ENCODE peak calls at places on chromosomes 13 and 19, in seven cellular contexts. I, A, O, F, L, Z and P are unnamed samples. For H3K4me1, the result is how much of the 10 kb centered on the place peaks cover.

GRCh38 chr13:80083516-80084085 is 257.3 kb downstream of the SPRY2 start:
- DNase-seq in L (no peak), F (no peak), O (no peak), Z (no peak), A (no peak), I (no peak), P (no peak)

GRCh38 chr13:49820591-49821215 is 28.2 kb upstream of the KPNA3 start:
- DNase-seq in F (no peak), L (no peak), A (no peak), I (no peak), Z (no peak), O (peak), P (no peak)

GRCh38 chr19:29890392-29890791 is 51.6 kb upstream of the URI1 start:
- DNase-seq in Z (no peak), L (no peak), O (no peak), F (no peak), A (no peak), I (no peak), P (no peak)

GRCh38 chr13:24842533-24843278 is 78.7 kb downstream of the RNF17 start:
- DNase-seq in O (peak), I (no peak), F (no peak), A (no peak), L (no peak), Z (no peak), P (no peak)

GRCh38 chr13:110426745-110427144 is 119.7 kb downstream of the COL4A2 start:
- DNase-seq in I (no peak), O (no peak), F (peak), A (no peak), L (no peak), Z (no peak), P (no peak)

GRCh38 chr13:51943721-51944120 is 67.5 kb downstream of the ATP7B start:
- DNase-seq in O (no peak), A (no peak), F (no peak), I (no peak), Z (no peak), L (no peak), P (peak)

GRCh38 chr19:5147074-5147970 is 178.4 kb downstream of the KDM4B start:
- DNase-seq in O (no peak), A (no peak), F (peak), Z (peak), I (no peak), L (peak), P (no peak)

GRCh38 chr19:31408460-31409124 is 59.4 kb upstream of the TSHZ3 start:
- DNase-seq in L (no peak), I (no peak), Z (no peak), F (no peak), A (no peak), O (peak), P (no peak)

GRCh38 chr13:70747305-70747704 is 639.1 kb upstream of the KLHL1 start:
- DNase-seq in I (no peak), F (no peak), O (no peak), A (no peak), L (no peak), Z (no peak), P (no peak)

GRCh38 chr13:37277435-37278144 is 172.1 kb upstream of the CSNK1A1L start:
- DNase-seq in O (no peak), F (no peak), A (no peak), Z (no peak), I (no peak), L (no peak), P (no peak)

GRCh38 chr13:41917641-41918040 is 43.3 kb downstream of the VWA8 start:
- DNase-seq in O (no peak), Z (no peak), A (no peak), I (no peak), L (no peak), F (no peak), P (no peak)

GRCh38 chr13:33289966-33290365 is 4.4 kb upstream of the STARD13 start:
- DNase-seq in L (no peak), A (no peak), Z (no peak), F (no peak), O (no peak), I (no peak), P (no peak)

GRCh38 chr19:49098795-49099194 is 13.5 kb downstream of the SNRNP70 start:
- DNase-seq in F (no peak), I (no peak), O (no peak), L (no peak), Z (no peak), A (no peak), P (no peak)

GRCh38 chr19:1211494-1212234 is 6.1 kb downstream of the STK11 start:
- DNase-seq in A (no peak), L (peak), F (no peak), I (no peak), O (no peak), Z (peak), P (no peak)

GRCh38 chr19:40576585-40577451 is at the start of gene SHKBP1:
- DNase-seq in F (peak), O (peak), L (peak), A (peak), I (peak), Z (peak), P (peak)
- H3K27ac ChIP-seq in F (peak), O (no peak), L (peak), A (peak), I (peak), Z (peak), P (peak)

DNA sequence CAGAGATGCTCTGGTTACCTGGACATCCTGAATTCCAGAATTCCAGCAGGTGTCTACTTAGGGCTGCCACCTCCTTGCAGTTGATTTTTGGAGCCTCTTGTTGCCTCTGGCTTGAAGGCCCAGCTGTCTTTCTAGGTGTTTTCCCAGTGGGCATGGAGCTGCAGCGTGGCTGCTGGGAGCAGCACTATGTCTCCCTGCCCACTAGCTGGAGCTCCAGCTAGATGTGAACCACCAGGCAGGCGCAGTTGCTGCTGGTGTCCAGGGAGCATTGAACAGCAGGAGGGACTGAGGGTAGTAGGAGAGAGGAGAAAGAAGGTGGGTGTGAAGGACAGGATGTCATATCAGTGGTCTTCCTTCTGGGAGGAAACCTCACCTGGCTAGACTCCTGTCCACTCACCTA is 9.9 kb upstream of the SELENOW start:
- DNase-seq in L (no peak), F (no peak), Z (no peak), O (no peak), A (no peak), I (no peak), P (no peak)
- TF ChIP-seq CTCF in L (no peak), F (no peak), Z (no peak), O (no peak), A (no peak), I (no peak), P (no peak)

GRCh38 chr19:18171605-18172327 is 1.8 kb upstream of the IFI30 start:
- DNase-seq in I (no peak), A (no peak), L (no peak), Z (peak), O (no peak), F (no peak), P (no peak)

GRCh38 chr19:18173054-18173571 is 500 bp upstream of the IFI30 start:
- DNase-seq in A (peak), F (peak), O (no peak), I (no peak), Z (peak), L (peak), P (peak)

GRCh38 chr19:18168673-18169381 is 4.8 kb upstream of the IFI30 start:
- DNase-seq in L (no peak), Z (no peak), I (no peak), O (peak), F (no peak), A (no peak), P (no peak)

GRCh38 chr19:18172331-18173053 is 1.1 kb upstream of the IFI30 start:
- DNase-seq in A (no peak), F (no peak), L (no peak), Z (no peak), O (no peak), I (no peak), P (no peak)

DNA sequence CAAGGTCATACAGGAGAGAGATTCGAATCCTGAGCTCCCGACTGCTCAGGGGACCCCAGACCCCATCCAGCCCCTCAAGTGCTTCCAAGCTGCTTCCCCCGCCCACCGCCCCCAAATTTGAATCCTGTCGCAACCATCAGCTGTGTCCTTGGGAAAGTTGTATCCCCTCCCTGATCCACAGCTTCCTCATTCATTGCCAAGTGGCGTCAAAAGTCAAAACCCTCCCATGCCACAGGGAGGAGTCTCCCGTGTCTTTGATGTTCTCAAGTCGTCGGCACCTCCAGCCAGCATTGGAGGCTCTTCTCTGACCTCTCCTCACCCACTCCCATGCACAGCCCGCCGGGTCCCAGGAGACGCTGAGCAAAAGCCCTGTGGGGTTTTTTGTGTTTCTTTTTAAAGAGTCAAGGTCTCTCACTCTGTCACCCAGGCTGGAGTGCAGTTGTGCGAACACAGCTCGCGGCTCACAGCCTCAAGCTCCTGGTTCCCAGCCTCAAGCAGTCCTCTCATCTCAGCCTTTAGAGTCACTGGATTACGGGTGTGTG is 2.8 kb upstream of the IFI30 start:
- DNase-seq in A (peak), I (no peak), L (no peak), O (no peak), Z (peak), F (peak), P (peak)
- H3K4me1 ChIP-seq in A (under half), I (under half), L (under half), O (under half), Z (under half), F (under half), P (under half)

DNA sequence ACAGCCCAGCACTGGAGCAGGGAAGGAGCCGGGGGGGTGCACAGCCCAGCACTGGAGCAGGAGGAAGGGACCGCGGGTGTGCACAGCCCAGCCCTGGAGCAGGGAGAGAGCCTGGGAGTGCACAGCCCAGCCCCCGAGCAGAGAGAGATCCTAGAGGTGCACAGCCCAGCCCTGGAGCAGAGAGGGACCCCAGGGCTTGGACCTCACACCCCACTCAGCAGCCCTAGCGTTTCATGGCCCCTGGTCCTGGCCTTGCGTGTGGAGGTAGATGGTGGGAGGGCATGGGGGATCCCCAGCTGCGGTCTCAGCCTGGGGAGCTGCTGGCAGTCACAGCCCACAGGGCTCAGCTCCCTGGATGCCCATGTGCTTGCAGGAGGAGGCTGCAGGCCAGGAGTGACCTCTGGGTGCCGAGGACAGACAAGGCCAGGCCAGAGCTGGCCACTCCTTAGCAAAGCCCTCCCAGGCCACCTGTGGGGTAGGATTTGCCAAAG is 25.1 kb downstream of the GAS6 start:
- DNase-seq in Z (no peak), I (no peak), L (peak), F (no peak), O (no peak), A (peak), P (no peak)
- H3K27ac ChIP-seq in Z (peak), I (peak), L (peak), F (peak), O (peak), A (peak), P (peak)

DNA sequence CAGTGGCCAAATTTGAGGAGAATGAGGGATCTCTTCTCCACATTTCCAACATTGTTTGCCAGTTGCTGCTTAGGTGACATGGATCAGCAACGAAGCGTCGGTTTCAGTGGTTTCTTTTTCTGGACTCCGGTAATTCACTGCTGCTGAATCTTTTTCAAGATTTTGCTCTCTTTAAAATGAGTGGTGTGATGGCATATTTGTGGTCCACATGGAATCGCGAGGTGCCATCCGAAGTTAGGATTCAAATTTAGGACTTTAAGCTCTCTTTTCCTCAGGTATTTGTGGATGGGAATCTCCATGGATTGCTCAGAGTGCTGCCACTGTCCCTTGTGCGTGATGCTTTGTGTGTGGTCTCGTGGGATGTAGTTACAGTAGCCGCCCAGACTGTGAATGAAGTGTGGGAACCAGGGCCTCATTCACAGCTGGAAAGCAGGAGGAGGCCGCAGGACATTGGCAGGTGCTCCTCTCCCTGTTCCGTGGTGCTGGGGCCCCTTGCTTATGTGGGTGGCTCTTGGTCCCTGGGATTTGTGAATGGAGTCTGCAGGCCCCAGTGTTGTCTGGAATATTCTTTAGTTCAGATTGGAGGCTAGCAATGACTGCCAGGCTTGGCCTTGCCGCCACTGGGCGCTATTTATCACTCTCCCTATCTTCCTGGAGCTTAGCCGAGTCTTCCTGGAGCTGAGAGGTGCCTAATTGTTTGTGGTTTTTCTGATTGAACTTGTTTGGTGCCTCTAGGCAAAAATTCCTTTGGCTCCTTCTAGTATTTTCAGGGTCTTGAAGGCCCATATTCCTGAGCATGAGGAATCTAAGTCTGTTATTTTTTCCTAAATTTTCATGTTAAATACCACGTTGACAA is 1.5 kb downstream of the ILF3 start:
- DNase-seq in L (no peak), F (no peak), I (no peak), Z (no peak), O (peak), A (no peak), P (peak)
- TF ChIP-seq CTCF in L (no peak), F (no peak), I (no peak), Z (no peak), O (no peak), A (no peak), P (no peak)

GRCh38 chr19:11194173-11194572 is 3.2 kb downstream of the KANK2 start:
- DNase-seq in L (no peak), F (no peak), I (no peak), O (no peak), Z (no peak), A (no peak), P (no peak)

GRCh38 chr19:11194657-11195056 is 2.7 kb downstream of the KANK2 start:
- DNase-seq in O (peak), I (no peak), L (no peak), F (no peak), Z (no peak), A (no peak), P (no peak)

GRCh38 chr19:11191934-11192333 is 5.4 kb downstream of the KANK2 start:
- DNase-seq in Z (no peak), A (no peak), L (no peak), F (no peak), I (no peak), O (no peak), P (no peak)

GRCh38 chr19:11195169-11195568 is 2.2 kb downstream of the KANK2 start:
- DNase-seq in L (no peak), A (peak), F (no peak), Z (no peak), I (no peak), O (no peak), P (no peak)

DNA sequence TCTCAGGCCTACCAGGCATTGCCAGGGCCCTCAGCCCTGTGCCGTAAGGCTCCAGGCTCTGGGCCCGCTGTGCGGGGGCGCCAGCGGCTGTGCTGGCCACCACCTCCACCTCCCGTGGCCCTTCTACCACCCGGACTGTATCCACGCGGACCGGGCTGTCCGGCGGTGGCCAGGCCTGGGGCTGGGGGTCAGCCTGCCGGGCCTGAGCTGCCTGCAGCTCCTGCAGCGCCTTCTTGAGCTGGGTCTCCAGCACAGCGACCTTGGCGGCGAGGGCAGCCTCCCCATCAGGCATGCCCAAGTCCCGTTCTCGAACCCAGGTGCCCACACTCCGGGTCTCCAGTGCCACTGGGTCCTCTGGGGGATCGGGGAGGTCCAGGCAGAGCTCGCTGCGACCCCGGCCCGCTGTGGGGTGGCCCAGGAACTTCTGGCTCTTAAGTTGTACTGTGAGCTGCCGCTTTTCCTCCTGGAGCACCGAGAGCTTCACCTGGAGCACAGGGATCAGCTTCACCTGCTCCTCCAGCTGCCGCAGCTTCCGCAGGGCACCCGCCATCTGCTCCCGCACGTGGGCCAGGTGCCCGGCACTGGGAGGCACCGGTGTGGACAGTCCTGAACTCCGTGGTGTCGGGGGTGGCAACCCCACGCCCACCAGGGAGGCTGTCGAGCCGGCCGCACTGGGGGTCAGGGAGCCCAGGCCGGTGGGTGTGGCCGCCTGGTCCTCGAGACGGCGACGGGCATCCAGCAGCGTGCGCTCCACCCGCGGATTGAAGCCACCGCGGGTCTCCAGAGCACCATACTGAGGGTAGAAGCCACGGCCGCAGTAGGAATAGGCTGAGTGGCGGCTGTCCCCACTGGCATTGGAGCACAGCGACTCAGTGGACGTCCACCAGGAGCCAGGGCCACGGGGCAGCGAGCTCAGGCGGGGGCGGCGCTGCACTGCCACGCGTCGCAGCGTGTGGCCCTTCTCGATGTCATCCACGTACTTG is 4.1 kb downstream of the KANK2 start:
- DNase-seq in I (no peak), O (no peak), L (no peak), F (no peak), A (no peak), Z (no peak), P (no peak)
- H3K4me1 ChIP-seq in I (under half), O (under half), L (under half), F (half or more), A (half or more), Z (half or more), P (under half)